ENCODE peak calls at places on chromosomes 1 and 21, in ten cellular contexts. V, W, K, U, C, E, Q, M, G and H are unnamed samples.

GRCh38 chr1:31880957-31881697 is 57.0 kb downstream of the PTP4A2 start:
- DNase-seq in V (no peak), W (no peak), K (no peak), U (no peak), C (no peak), E (no peak), Q (no peak), M (no peak), G (peak; percentile 24), H (no peak)

GRCh38 chr1:200323856-200324400 is 85.9 kb downstream of the ZNF281 start:
- DNase-seq in V (no peak), W (no peak), K (no peak), U (peak; percentile 70), C (peak; percentile 50), E (no peak), Q (no peak), M (peak; percentile 83), G (peak; percentile 87), H (peak; percentile 65)

GRCh38 chr1:165826565-165826964 is 849 bp upstream of the UCK2 start:
- DNase-seq in V (no peak), W (no peak), K (no peak), U (no peak), C (no peak), E (no peak), Q (no peak), M (no peak), G (no peak), H (no peak)

GRCh38 chr1:161727343-161727924 is 6.1 kb downstream of the FCRLB start:
- DNase-seq in V (no peak), W (no peak), K (peak; percentile 17), U (peak; percentile 77), C (peak; percentile 74), E (no peak), Q (no peak), M (peak; percentile 93), G (no peak), H (peak; percentile 84)

GRCh38 chr21:32572574-32573420 is 12.5 kb downstream of the TCP10L start:
- DNase-seq in V (no peak), W (no peak), K (no peak), U (no peak), C (no peak), E (no peak), Q (no peak), M (no peak), G (peak; percentile 67), H (no peak)

GRCh38 chr1:32208891-32209309 is at the start of gene DCDC2B:
- DNase-seq in V (peak; percentile 44), W (peak; percentile 63), K (no peak), U (peak; percentile 34), C (no peak), E (no peak), Q (no peak), M (peak; percentile 38), G (peak; percentile 81), H (peak; percentile 46)

GRCh38 chr1:121546830-121547680 is 362.3 kb downstream of the SRGAP2C start:
- DNase-seq in V (no peak), W (no peak), K (no peak), U (peak; percentile 78), C (peak; percentile 84), E (no peak), Q (no peak), M (peak; percentile 3), G (peak; percentile 74), H (peak; percentile 7)

GRCh38 chr1:228889289-228889688 is 154.0 kb downstream of the RHOU start:
- DNase-seq in V (no peak), W (no peak), K (no peak), U (no peak), C (no peak), E (no peak), Q (no peak), M (no peak), G (no peak), H (no peak)

GRCh38 chr1:234874291-234875288 is 254.0 kb downstream of the TOMM20 start:
- DNase-seq in V (no peak), W (no peak), K (no peak), U (no peak), C (no peak), E (no peak), Q (no peak), M (no peak), G (no peak), H (peak; percentile 38)

GRCh38 chr1:43286115-43286514 is 734 bp upstream of the C1orf210 start:
- DNase-seq in V (no peak), W (peak; percentile 7), K (no peak), U (no peak), C (no peak), E (no peak), Q (no peak), M (no peak), G (no peak), H (no peak)
- H3K4me3 ChIP-seq in V (no peak overlapping the region), W (no peak overlapping the region), K (no peak overlapping the region), U (no peak overlapping the region), C (no peak overlapping the region), E (no peak overlapping the region), Q (no peak overlapping the region), M (no peak overlapping the region), G (no peak overlapping the region), H (no peak overlapping the region)

GRCh38 chr1:28086651-28087050 is 1.8 kb downstream of the EYA3 start:
- DNase-seq in V (no peak), W (no peak), K (no peak), U (no peak), C (no peak), E (no peak), Q (no peak), M (no peak), G (no peak), H (no peak)
- H3K4me3 ChIP-seq in V (peak overlapping the region; percentile 88), W (no peak overlapping the region), K (no peak overlapping the region), U (peak overlapping the region; percentile 9), C (no peak overlapping the region), E (no peak overlapping the region), Q (no peak overlapping the region), M (no peak overlapping the region), G (no peak overlapping the region), H (no peak overlapping the region)

GRCh38 chr1:10451286-10451685 is 1.5 kb downstream of the CORT start:
- DNase-seq in V (no peak), W (no peak), K (no peak), U (peak; percentile 68), C (no peak), E (no peak), Q (peak; percentile 76), M (peak; percentile 79), G (no peak), H (peak; percentile 55)
- H3K4me3 ChIP-seq in V (peak overlapping the region; percentile 20), W (no peak overlapping the region), K (no peak overlapping the region), U (peak overlapping the region; percentile 34), C (peak overlapping the region; percentile 32), E (no peak overlapping the region), Q (no peak overlapping the region), M (peak overlapping the region; percentile 44), G (no peak overlapping the region), H (peak overlapping the region; percentile 18)

GRCh38 chr1:60280764-60281278 is 207.3 kb upstream of the C1orf87 start:
- DNase-seq in V (no peak), W (no peak), K (no peak), U (no peak), C (no peak), E (no peak), Q (no peak), M (no peak), G (no peak), H (no peak)
- H3K4me3 ChIP-seq in V (no peak overlapping the region), W (no peak overlapping the region), K (no peak overlapping the region), U (no peak overlapping the region), C (no peak overlapping the region), E (no peak overlapping the region), Q (no peak overlapping the region), M (no peak overlapping the region), G (no peak overlapping the region), H (no peak overlapping the region)

GRCh38 chr1:2412773-2413494 is 570 bp upstream of the PEX10 start:
- DNase-seq in V (no peak), W (no peak), K (no peak), U (peak; percentile 40), C (no peak), E (no peak), Q (peak; percentile 93), M (peak; percentile 48), G (no peak), H (peak; percentile 39)

GRCh38 chr1:2413495-2414296 is 1.3 kb upstream of the PEX10 start:
- DNase-seq in V (no peak), W (no peak), K (no peak), U (no peak), C (no peak), E (no peak), Q (peak; percentile 82), M (no peak), G (no peak), H (no peak)

GRCh38 chr1:2409745-2410144 is 2.6 kb downstream of the PEX10 start:
- DNase-seq in V (no peak), W (no peak), K (no peak), U (no peak), C (no peak), E (no peak), Q (no peak), M (no peak), G (no peak), H (no peak)

GRCh38 chr1:2412395-2412772 is at the start of gene PEX10:
- DNase-seq in V (peak; percentile 98), W (peak; percentile 97), K (peak; percentile 96), U (peak; percentile 89), C (peak; percentile 64), E (peak; percentile 97), Q (peak; percentile 100), M (peak; percentile 92), G (peak; percentile 81), H (peak; percentile 88)

DNA sequence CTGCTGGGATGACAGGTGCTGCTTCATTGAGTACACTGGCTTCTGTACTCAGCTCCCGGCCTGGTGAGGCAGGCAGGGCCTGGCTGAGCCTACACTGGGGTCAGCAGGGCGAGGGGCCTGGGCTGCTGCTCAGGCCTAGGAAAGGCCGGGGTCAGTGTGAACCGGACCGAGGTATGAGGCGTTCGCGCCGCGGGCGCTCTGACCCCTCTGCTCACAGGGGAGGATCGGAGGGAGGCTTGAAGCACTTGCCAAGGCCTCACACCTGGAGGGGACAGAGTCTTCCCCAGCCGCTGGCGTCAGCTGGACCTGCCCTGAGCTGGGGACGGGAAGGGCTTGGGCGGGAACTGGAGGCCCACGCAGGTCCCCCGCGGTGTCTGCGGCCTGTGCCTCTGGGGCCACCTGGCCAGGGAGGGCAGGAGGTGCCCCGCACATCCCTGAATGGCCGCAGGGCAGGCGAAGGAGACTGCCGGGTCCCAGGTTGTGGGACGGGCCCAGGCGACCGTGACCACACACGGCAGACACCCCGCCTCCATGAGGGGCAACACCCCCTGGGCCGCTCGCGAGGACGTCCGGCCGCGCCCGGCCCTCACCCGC is 466 bp downstream of the PEX10 start:
- DNase-seq in V (peak; percentile 37), W (no peak), K (no peak), U (no peak), C (no peak), E (no peak), Q (peak; percentile 82), M (no peak), G (no peak), H (no peak)
- H3K4me3 ChIP-seq in V (peak overlapping the region; percentile 99), W (peak overlapping the region; percentile 80), K (peak overlapping the region; percentile 68), U (peak overlapping the region; percentile 90), C (peak overlapping the region; percentile 67), E (peak overlapping the region; percentile 66), Q (peak overlapping the region; percentile 91), M (peak overlapping the region; percentile 86), G (peak overlapping the region; percentile 94), H (peak overlapping the region; percentile 73)

DNA sequence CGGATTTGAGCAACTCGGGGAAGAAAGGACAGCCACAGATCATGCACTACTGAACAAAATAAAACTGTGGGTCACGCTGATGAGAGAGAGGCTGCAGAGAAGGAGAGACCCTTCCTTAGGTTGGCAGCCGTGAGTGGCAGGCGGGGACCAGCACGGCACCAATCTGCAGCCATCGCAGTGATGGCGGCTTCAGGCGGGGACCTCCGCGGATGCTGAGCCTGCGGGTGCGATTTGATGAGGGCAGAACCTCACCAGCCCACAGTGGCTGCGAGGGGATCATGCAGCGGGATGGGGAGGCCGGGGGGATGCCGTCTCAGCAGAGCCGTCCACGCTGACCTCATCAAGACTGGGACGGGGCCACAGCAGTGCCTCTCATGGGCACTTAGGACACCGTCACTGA is 11.8 kb downstream of the ITGB2 start:
- DNase-seq in V (no peak), W (no peak), K (no peak), U (no peak), C (no peak), E (no peak), Q (no peak), M (no peak), G (no peak), H (no peak)
- H3K4me3 ChIP-seq in V (no peak overlapping the region), W (no peak overlapping the region), K (no peak overlapping the region), U (no peak overlapping the region), C (no peak overlapping the region), E (no peak overlapping the region), Q (no peak overlapping the region), M (no peak overlapping the region), G (no peak overlapping the region), H (no peak overlapping the region)